ENCODE peak calls at places on chromosome 9, in ten cellular contexts. X, Z, D, V, S, N, P, C, E and A are unnamed samples.

GRCh38 chr9:128102861-128103588 is 24.5 kb downstream of the PTGES2 start:
- DNase-seq in D (no peak), E (no peak), C (no peak), X (no peak), V (no peak), N (no peak), P (no peak), S (no peak), Z (no peak), A (no peak)

GRCh38 chr9:94056442-94056974 is 27.8 kb upstream of the PTPDC1 start:
- DNase-seq in C (no peak), P (no peak), N (no peak), Z (no peak), X (no peak), V (peak; percentile 81), E (peak; percentile 88), D (no peak), S (no peak), A (no peak)

GRCh38 chr9:37293664-37294524 is 128.6 kb upstream of the GRHPR start:
- DNase-seq in D (no peak), X (no peak), P (no peak), C (no peak), N (no peak), S (peak; percentile 61), E (peak; percentile 48), Z (no peak), V (peak; percentile 58), A (no peak)

GRCh38 chr9:20513126-20513913 is 109.0 kb downstream of the MLLT3 start:
- DNase-seq in X (no peak), C (no peak), D (no peak), E (no peak), V (no peak), P (no peak), Z (no peak), N (no peak), S (no peak), A (no peak)

GRCh38 chr9:69036319-69036718 is 767 bp downstream of the FXN start:
- DNase-seq in X (no peak), D (no peak), V (peak; percentile 41), C (no peak), E (no peak), S (no peak), P (no peak), Z (no peak), N (peak; percentile 21), A (peak; percentile 15)

GRCh38 chr9:124267271-124267807 is 9.6 kb downstream of the NEK6 start:
- DNase-seq in V (peak; percentile 96), P (peak; percentile 90), D (no peak), X (no peak), C (no peak), S (peak; percentile 74), Z (no peak), E (peak; percentile 72), N (no peak), A (no peak)

GRCh38 chr9:98576859-98577258 is 131.9 kb downstream of the GABBR2 start:
- DNase-seq in X (no peak), D (no peak), N (no peak), P (no peak), S (no peak), E (no peak), C (no peak), Z (no peak), V (no peak), A (no peak)

GRCh38 chr9:5113994-5114748 is 71.3 kb downstream of the INSL6 start:
- DNase-seq in P (no peak), N (no peak), E (no peak), C (no peak), V (no peak), X (no peak), S (no peak), Z (no peak), D (no peak), A (no peak)